ENCODE peak calls at places on chromosome 1, in seven cellular contexts. K is skeletal muscle cell; E is GM23248; C is naive thymus-derived CD4-positive, alpha-beta T cell; A is GM12865; I is mesendoderm; P is cardiac fibroblast. F is an unnamed sample.

GRCh38 chr1:61654067-61654466 is 70.9 kb downstream of the TM2D1 start:
- DNase-seq in P (no peak), I (no peak), K (no peak), C (no peak), E (no peak), A (no peak), F (no peak)

GRCh38 chr1:170634293-170634692 is 29.6 kb upstream of the PRRX1 start:
- DNase-seq in C (no peak), I (no peak), K (no peak), P (peak), E (peak), A (no peak), F (no peak)

GRCh38 chr1:36503733-36504132 is 21.0 kb upstream of the CSF3R start:
- DNase-seq in P (no peak), K (no peak), E (no peak), A (no peak), C (no peak), I (no peak), F (no peak)

GRCh38 chr1:170027760-170028159 is 46.7 kb downstream of the KIFAP3 start:
- DNase-seq in C (no peak), A (no peak), K (no peak), I (no peak), E (peak), P (peak), F (no peak)

GRCh38 chr1:100219879-100220278 is 29.8 kb downstream of the DBT start:
- DNase-seq in C (no peak), I (no peak), K (no peak), A (no peak), P (peak), E (peak), F (no peak)

GRCh38 chr1:10288059-10288615 is 77.8 kb downstream of the KIF1B start:
- DNase-seq in C (no peak), K (no peak), P (no peak), E (no peak), I (no peak), A (no peak), F (no peak)

GRCh38 chr1:42529724-42530161 is 66.7 kb downstream of the CCDC30 start:
- DNase-seq in A (no peak), E (peak), P (peak), C (peak), I (no peak), K (peak), F (no peak)

GRCh38 chr1:61215676-61216289 is 133.4 kb downstream of the NFIA start:
- DNase-seq in A (no peak), P (no peak), I (no peak), E (no peak), K (no peak), C (no peak), F (no peak)

GRCh38 chr1:204842892-204843291 is 27.8 kb upstream of the NFASC start:
- DNase-seq in C (no peak), I (no peak), P (no peak), E (peak), A (no peak), K (no peak), F (no peak)

GRCh38 chr1:40997096-40997495 is 17.6 kb downstream of the CTPS1 start:
- DNase-seq in I (no peak), K (no peak), A (no peak), P (no peak), E (no peak), C (no peak), F (no peak)

GRCh38 chr1:28915036-28915895 is 897 bp downstream of the EPB41 start:
- DNase-seq in P (no peak), K (no peak), C (peak), A (peak), I (peak), E (peak), F (no peak)

GRCh38 chr1:12442217-12442616 is 175.8 kb downstream of the DHRS3 start:
- DNase-seq in A (peak), I (no peak), K (no peak), E (no peak), P (no peak), C (no peak), F (no peak)

GRCh38 chr1:1117469-1117831 is 1.6 kb upstream of the C1orf159 start:
- DNase-seq in C (no peak), K (no peak), E (no peak), I (no peak), A (no peak), P (no peak), F (no peak)

GRCh38 chr1:114154963-114155322 is 1.3 kb upstream of the SYT6 start:
- DNase-seq in P (peak), K (no peak), A (no peak), I (peak), C (no peak), E (peak), F (no peak)

GRCh38 chr1:43779266-43779665 is 71.9 kb downstream of the ST3GAL3 start:
- DNase-seq in A (no peak), P (no peak), I (no peak), E (no peak), C (no peak), K (no peak), F (no peak)

GRCh38 chr1:22801753-22802152 is 91.1 kb downstream of the EPHB2 start:
- DNase-seq in K (no peak), C (no peak), P (no peak), I (peak), E (no peak), A (no peak), F (no peak)

GRCh38 chr1:243620096-243620495 is 229.9 kb downstream of the AKT3 start:
- DNase-seq in E (no peak), C (no peak), I (no peak), K (no peak), P (no peak), A (no peak), F (no peak)

GRCh38 chr1:243623831-243624230 is 226.2 kb downstream of the AKT3 start:
- DNase-seq in E (peak), P (peak), A (no peak), I (no peak), K (no peak), C (no peak), F (no peak)

GRCh38 chr1:243621973-243622372 is 228.1 kb downstream of the AKT3 start:
- DNase-seq in K (no peak), C (no peak), P (no peak), E (no peak), I (peak), A (no peak), F (no peak)
- H3K4me3 ChIP-seq in K (no peak), C (no peak), P (no peak), E (no peak), I (no peak), A (no peak), F (no peak)

GRCh38 chr1:206573772-206574161 is 38.5 kb downstream of the EIF2D start:
- DNase-seq in P (no peak), E (no peak), K (no peak), C (no peak), A (no peak), I (no peak), F (no peak)

GRCh38 chr1:206575165-206575893 is 36.9 kb downstream of the EIF2D start:
- DNase-seq in A (peak), P (peak), K (peak), I (no peak), C (peak), E (peak), F (peak)

GRCh38 chr1:206578959-206579358 is 33.3 kb downstream of the EIF2D start:
- DNase-seq in I (no peak), K (no peak), C (no peak), E (no peak), P (no peak), A (no peak), F (no peak)

GRCh38 chr1:206578115-206578935 is 33.9 kb downstream of the EIF2D start:
- DNase-seq in C (no peak), P (peak), I (no peak), E (peak), K (no peak), A (peak), F (no peak)

DNA sequence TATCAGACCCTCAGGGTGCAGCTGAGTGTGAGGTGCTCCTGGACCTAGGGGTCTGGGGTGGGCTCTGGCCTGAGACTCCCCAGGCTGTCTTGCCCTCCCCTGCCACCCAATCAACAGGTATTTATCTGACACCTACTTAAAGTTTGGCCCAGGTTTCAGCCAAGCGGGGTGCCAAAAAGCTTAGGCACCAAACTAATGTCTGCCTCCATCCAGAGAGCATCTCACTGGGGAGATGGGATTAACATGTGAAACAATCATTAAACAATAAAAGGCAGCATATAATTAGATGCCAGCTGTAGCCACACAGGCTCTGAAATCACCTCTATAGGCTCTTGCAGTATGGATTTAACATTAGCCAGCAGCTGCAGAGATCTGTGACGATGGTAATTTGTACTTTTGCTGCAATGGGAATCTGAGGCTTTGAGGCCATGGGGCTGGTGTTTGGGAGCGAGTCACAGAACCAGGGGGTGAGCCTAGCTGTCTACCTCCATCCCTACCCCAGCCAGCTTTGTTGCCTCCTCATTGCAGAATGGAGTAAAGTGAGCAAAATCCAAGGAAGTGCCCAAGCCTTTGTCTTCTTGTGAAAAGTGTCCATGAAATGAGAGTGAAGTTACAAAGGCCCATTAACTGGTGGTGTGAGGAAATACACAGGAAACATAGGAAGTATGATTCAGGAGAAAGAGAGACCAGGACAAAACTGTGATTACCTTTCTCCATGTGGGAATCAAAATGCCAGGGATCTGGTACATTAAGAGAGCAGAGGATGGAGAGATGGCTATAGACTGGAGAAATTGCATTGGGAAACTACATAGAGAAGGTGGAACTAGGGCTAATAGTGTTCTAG is 36.1 kb downstream of the EIF2D start:
- DNase-seq in A (no peak), I (no peak), E (peak), P (no peak), K (no peak), C (no peak), F (no peak)
- H3K4me3 ChIP-seq in A (no peak), I (no peak), E (no peak), P (no peak), K (no peak), C (peak), F (no peak)

GRCh38 chr1:213982515-213982813 is 5.3 kb upstream of the PROX1 start:
- DNase-seq in C (no peak), P (no peak), E (no peak), A (no peak), I (no peak), K (no peak), F (no peak)

GRCh38 chr1:213977486-213977842 is 10.3 kb upstream of the PROX1 start:
- DNase-seq in C (no peak), E (no peak), I (peak), A (no peak), P (no peak), K (no peak), F (no peak)

GRCh38 chr1:213977909-213978308 is 9.9 kb upstream of the PROX1 start:
- DNase-seq in K (no peak), I (no peak), P (no peak), A (no peak), C (no peak), E (no peak), F (no peak)

GRCh38 chr1:213980906-213981305 is 6.9 kb upstream of the PROX1 start:
- DNase-seq in P (no peak), I (peak), E (no peak), A (no peak), C (no peak), K (no peak), F (no peak)

DNA sequence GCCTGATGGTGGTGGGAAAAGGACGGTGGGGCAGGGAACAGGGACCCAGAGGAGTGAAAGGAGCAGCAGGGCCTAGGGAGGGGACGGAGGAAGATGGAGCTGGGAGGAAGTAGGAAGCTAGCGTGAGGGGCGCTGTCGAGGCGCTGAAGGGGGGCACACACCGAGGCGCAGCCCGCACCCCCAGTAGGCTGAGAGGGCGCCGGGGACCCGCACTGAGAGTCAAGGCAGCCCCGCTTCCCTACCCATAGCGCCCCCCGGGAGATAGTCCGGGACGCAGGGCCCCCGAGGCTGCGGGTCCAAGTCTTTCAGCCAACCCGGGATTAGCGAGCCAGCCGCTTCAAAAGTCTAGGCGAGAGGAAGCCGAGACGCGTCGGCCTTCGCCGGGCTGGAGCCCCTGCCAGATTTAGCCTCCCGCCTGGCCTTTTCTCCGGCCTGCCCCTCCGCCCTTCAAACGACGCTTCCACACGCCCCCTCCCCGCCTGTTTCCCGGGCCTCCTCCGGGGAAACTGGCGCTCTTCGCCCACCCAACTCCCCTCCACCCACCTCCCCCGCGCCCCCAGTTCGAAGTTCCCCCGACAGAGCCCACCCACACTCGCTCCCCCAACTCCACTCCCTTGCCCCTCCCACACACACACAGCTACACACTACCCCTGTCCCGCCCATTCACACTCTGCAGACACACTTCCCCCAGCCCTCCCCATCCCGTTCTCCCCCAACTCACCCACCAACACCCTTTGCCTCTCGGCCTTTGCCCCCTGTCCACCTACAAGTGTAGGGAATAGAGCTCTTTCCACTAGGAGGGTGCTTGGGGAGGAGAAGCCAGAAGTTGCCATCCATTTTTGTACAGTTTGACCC is 7.8 kb upstream of the PROX1 start:
- DNase-seq in E (no peak), K (no peak), A (no peak), I (peak), C (no peak), P (no peak), F (no peak)
- H3K4me3 ChIP-seq in E (no peak), K (no peak), A (no peak), I (no peak), C (no peak), P (no peak), F (no peak)

DNA sequence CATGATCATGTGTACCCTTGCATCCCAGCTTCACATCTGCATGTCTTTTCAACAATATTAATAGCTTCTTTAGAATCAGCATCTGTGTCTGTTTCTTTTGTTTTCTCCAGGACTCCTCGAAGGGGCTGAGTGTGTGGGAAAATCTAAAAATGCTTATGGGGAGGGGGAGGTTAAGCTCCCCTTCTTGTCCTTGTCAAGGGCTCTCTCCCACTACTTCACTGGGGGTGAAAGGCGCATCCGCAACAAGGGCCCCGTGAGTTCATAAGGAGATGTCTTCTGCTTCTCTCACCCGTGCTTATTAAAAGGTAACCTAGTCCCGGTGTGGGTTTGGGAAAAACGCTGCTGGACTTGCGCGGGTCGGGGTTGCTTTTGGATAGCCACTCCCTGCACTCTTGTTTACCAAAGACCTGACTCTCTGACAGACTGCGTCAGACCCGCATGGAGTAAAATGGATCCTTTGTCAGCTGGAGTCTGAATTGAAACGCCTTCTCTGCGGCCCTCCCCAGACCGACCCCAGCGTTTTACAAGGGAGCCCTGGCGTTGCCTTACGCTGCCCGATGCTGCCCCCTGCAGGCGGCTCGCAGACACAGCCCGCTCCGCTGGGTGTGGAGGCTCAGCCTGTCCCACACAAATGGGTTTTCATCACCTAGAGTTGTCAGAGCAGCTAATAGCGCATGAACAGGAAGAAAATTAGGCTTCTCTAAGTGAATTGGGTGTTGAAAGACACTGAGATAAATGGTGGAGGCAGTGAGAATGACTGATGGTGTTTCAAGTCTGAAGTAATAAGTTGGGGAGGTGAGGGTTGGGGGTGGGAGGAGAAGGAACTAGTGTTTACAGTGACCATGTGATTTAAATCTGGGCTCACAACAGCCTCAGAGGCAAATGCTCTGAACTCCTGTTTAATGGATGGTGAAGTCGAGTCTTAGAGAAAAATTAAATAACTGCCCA is 53.9 kb downstream of the IER5 start:
- DNase-seq in A (peak), E (peak), I (peak), K (peak), C (peak), P (peak), F (peak)
- H3K4me3 ChIP-seq in A (no peak), E (peak), I (no peak), K (peak), C (no peak), P (no peak), F (peak)

GRCh38 chr1:74502858-74503257 is 9.6 kb downstream of the LRRC53 start:
- DNase-seq in A (no peak), E (no peak), C (no peak), I (no peak), P (no peak), K (no peak), F (no peak)

GRCh38 chr1:74505889-74506288 is 6.5 kb downstream of the LRRC53 start:
- DNase-seq in C (no peak), I (no peak), E (no peak), K (no peak), A (no peak), P (no peak), F (no peak)

GRCh38 chr1:74506311-74506710 is 6.1 kb downstream of the LRRC53 start:
- DNase-seq in E (no peak), K (no peak), C (no peak), A (no peak), P (no peak), I (peak), F (no peak)

GRCh38 chr1:74504125-74505065 is 8.0 kb downstream of the LRRC53 start:
- DNase-seq in K (peak), I (peak), C (peak), A (peak), P (peak), E (peak), F (peak)

DNA sequence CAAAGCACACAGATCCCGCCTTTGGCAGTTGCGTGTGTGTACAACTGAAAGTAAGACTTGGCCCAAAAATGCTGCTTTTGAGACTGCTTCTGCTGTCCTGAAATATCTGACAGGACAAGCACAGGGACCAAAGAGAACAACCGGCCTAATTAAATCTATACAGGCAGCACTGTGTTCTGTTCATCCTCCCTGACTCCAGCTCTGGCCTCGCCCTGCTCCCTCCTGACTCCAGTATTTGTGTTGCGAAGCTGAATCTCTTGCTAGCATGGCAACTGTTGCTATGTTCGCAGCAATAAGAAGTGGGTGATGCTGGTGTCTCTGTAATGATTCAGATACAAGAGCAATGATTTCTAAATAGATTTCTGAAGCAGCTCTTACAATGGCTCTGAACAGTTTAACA is 7.3 kb downstream of the LRRC53 start:
- DNase-seq in A (no peak), K (no peak), E (peak), I (peak), C (no peak), P (no peak), F (peak)
- H3K4me3 ChIP-seq in A (no peak), K (no peak), E (no peak), I (no peak), C (no peak), P (no peak), F (no peak)

DNA sequence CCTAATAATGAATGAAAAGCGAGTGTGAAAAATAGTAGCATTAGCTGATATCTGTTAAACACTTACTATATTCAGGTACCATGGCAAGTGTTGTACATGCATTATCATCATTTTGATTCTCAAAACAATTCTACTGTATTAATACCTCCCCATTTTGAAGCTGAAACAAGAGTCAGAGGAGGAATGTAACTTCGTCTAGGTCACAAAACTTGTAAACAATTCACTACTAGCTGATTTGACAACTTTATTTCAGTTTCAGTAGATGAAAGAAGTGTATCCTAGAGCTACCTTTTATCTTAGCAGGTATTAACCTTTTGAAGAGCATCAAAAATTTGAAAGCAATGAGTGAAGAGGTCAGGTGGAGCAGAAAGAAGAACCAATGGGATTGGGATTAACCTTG is 1.6 kb downstream of the CD84 start:
- DNase-seq in C (no peak), E (no peak), A (no peak), P (no peak), K (no peak), I (no peak), F (no peak)
- H3K4me3 ChIP-seq in C (peak), E (no peak), A (no peak), P (no peak), K (no peak), I (no peak), F (no peak)